ENCODE peak calls at places on chromosomes 2 and 18, in five cellular contexts. R is aorta; B is effector memory CD4-positive, alpha-beta T cell; W is stomach; N is ovary. M is an unnamed sample.

GRCh38 chr2:75525434-75526308 is 35.1 kb downstream of the EVA1A start:
- DNase-seq in B (no peak), N (no peak), W (no peak), R (no peak), M (no peak)

GRCh38 chr2:238240761-238241711 is 1.2 kb upstream of the HES6 start:
- DNase-seq in R (peak; percentile 87), B (no peak), W (peak; percentile 87), N (no peak), M (no peak)

GRCh38 chr2:221517362-221518121 is 54.6 kb downstream of the EPHA4 start:
- DNase-seq in B (peak; percentile 83), R (no peak), N (no peak), W (peak; percentile 48), M (peak; percentile 28)

GRCh38 chr2:190080527-190081049 is 18.1 kb upstream of the MSTN start:
- DNase-seq in W (no peak), R (no peak), N (no peak), B (no peak), M (no peak)

GRCh38 chr18:46332956-46333355 is 228.8 kb downstream of the HAUS1 start:
- DNase-seq in N (no peak), B (no peak), W (no peak), R (peak; percentile 62), M (no peak)

GRCh38 chr2:78541088-78541450 is 484.4 kb upstream of the REG3G start:
- DNase-seq in R (no peak), W (no peak), N (no peak), B (no peak), M (no peak)

GRCh38 chr2:137336067-137336466 is 570.7 kb downstream of the THSD7B start:
- DNase-seq in N (no peak), W (no peak), B (no peak), R (no peak), M (no peak)

GRCh38 chr2:220335591-220335915 is 708.1 kb downstream of the SLC4A3 start:
- DNase-seq in N (no peak), B (no peak), R (no peak), W (no peak), M (no peak)

GRCh38 chr18:52992041-52992440 is 652.0 kb downstream of the DCC start:
- DNase-seq in N (no peak), B (no peak), W (no peak), R (no peak), M (no peak)

GRCh38 chr18:22831441-22831904 is 101.7 kb upstream of the RBBP8 start:
- DNase-seq in R (no peak), N (no peak), W (no peak), B (no peak), M (no peak)

GRCh38 chr2:176385838-176386237 is 116.6 kb downstream of the MTX2 start:
- DNase-seq in W (no peak), R (no peak), N (no peak), B (no peak), M (no peak)

GRCh38 chr2:114527330-114527983 is 85.0 kb downstream of the DPP10 start:
- DNase-seq in R (no peak), B (no peak), N (no peak), W (no peak), M (no peak)

GRCh38 chr2:144456680-144457079 is 63.2 kb downstream of the ZEB2 start:
- DNase-seq in B (no peak), N (no peak), W (no peak), R (no peak), M (peak; percentile 64)

GRCh38 chr2:70010222-70011111 is 49.0 kb upstream of the ASPRV1 start:
- DNase-seq in B (no peak), W (peak; percentile 64), R (no peak), N (peak; percentile 12), M (no peak)

GRCh38 chr2:177332992-177333388 is 59.6 kb upstream of the AGPS start:
- DNase-seq in W (no peak), R (no peak), B (no peak), N (no peak), M (no peak)

GRCh38 chr2:233865838-233866237 is 2.3 kb downstream of the MSL3B start:
- DNase-seq in W (no peak), N (no peak), B (no peak), R (no peak), M (no peak)

GRCh38 chr2:147554708-147555107 is 290.1 kb upstream of the ACVR2A start:
- DNase-seq in N (no peak), R (no peak), W (no peak), B (no peak), M (no peak)

GRCh38 chr2:65404988-65405697 is 27.3 kb downstream of the SPRED2 start:
- DNase-seq in B (no peak), W (no peak), N (no peak), R (no peak), M (no peak)

GRCh38 chr2:113920996-113921395 is 31.1 kb downstream of the ACTR3 start:
- DNase-seq in B (no peak), R (no peak), N (no peak), W (no peak), M (no peak)

GRCh38 chr2:223051580-223052375 is at the start of gene KCNE4:
- DNase-seq in R (no peak), N (peak; percentile 68), W (peak; percentile 56), B (no peak), M (peak; percentile 60)

GRCh38 chr2:173472112-173472511 is 117.4 kb downstream of the CDCA7 start:
- DNase-seq in W (no peak), N (no peak), R (no peak), B (no peak), M (no peak)

GRCh38 chr18:56286775-56287174 is 351.6 kb downstream of the TXNL1 start:
- DNase-seq in W (no peak), R (no peak), B (no peak), N (no peak), M (no peak)

GRCh38 chr2:191650896-191651773 is 26.8 kb upstream of the NABP1 start:
- DNase-seq in R (no peak), N (no peak), B (no peak), W (no peak), M (no peak)

GRCh38 chr2:133407341-133407740 is 160.9 kb downstream of the NCKAP5 start:
- DNase-seq in R (no peak), B (no peak), N (no peak), W (no peak), M (no peak)

GRCh38 chr2:120390381-120391055 is 44.6 kb downstream of the INHBB start:
- DNase-seq in R (peak; percentile 51), W (peak; percentile 21), N (peak; percentile 9), B (no peak), M (peak; percentile 16)

GRCh38 chr18:78687736-78688135 is 291.9 kb upstream of the SALL3 start:
- DNase-seq in B (no peak), N (no peak), R (no peak), W (no peak), M (no peak)

GRCh38 chr2:222477962-222478608 is 53.7 kb downstream of the SGPP2 start:
- DNase-seq in N (no peak), W (no peak), R (no peak), B (no peak), M (no peak)

GRCh38 chr2:102310964-102311640 is at the start of gene IL1RL1:
- DNase-seq in W (no peak), N (no peak), B (no peak), R (no peak), M (no peak)

GRCh38 chr2:219868635-219869034 is 241.2 kb downstream of the SLC4A3 start:
- DNase-seq in B (no peak), R (no peak), N (no peak), W (no peak), M (no peak)

GRCh38 chr18:39702888-39703287 is 2137.3 kb upstream of the CELF4 start:
- DNase-seq in B (no peak), W (no peak), R (no peak), N (no peak), M (no peak)

GRCh38 chr18:3782901-3783300 is 332.9 kb downstream of the TGIF1 start:
- DNase-seq in N (no peak), W (no peak), R (no peak), B (no peak), M (no peak)

GRCh38 chr2:167925775-167926174 is 321.6 kb downstream of the STK39 start:
- DNase-seq in W (no peak), R (no peak), N (no peak), B (no peak), M (no peak)

GRCh38 chr2:232871835-232872736 is 2.0 kb downstream of the SNORC start:
- DNase-seq in N (no peak), R (no peak), W (no peak), B (no peak), M (peak; percentile 57)

DNA sequence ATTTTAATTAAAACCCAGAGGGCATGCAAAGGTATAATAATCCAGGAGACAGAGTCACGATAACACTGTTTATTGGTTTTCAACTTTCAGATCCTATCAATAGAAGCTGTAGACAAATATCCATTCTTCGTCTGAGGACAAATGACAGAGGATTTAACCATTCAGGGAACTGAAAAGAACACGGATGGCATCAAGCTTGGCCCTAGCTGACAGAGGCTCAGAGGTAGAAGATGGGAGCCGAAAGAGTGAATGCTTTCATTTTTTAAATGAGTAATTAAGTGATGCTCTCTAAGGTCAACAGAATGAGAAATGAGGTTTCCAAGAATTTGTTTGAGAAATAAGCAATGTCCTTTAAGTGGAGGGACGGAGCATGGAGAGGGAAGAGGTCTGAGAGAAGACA is 62.1 kb downstream of the BCL2 start:
- DNase-seq in R (no peak), B (no peak), W (no peak), N (no peak), M (no peak)
- H3K27ac ChIP-seq in R (no peak overlapping the region), B (no peak overlapping the region), W (no peak overlapping the region), N (no peak overlapping the region), M (no peak overlapping the region)

DNA sequence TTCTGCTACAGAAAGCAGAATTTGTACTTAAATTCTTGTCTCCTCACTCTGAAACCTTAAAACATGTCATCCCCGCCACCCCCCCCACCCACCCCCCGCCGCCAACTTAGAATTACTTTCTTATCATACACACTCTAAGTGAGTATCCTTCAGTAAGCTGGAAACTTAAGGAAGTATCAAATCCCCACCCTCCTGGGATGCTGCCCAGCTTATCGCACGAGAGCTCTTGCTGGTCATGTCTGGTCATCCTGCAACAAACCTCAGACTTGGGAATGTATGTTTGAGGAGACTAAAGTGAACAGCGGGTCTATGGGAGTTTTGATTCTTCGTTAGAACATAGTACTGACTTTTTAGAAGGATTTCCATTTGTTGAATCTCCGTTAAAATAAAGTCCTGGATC is 203.3 kb downstream of the PTGR3 start:
- DNase-seq in N (no peak), W (no peak), R (no peak), B (no peak), M (no peak)
- H3K4me3 ChIP-seq in N (no peak overlapping the region), W (no peak overlapping the region), R (no peak overlapping the region), B (no peak overlapping the region), M (no peak overlapping the region)

GRCh38 chr2:98614024-98614739 is 5.8 kb downstream of the UNC50 start:
- DNase-seq in N (no peak), W (no peak), B (no peak), R (no peak), M (no peak)
- H3K36me3 ChIP-seq in N (no peaks in the 10 kb centered on the region), W (peaks cover 88% of the 10 kb centered on the region), B (peaks cover 14% of the 10 kb centered on the region), R (peaks cover 8% of the 10 kb centered on the region), M (peaks cover 75% of the 10 kb centered on the region)

DNA sequence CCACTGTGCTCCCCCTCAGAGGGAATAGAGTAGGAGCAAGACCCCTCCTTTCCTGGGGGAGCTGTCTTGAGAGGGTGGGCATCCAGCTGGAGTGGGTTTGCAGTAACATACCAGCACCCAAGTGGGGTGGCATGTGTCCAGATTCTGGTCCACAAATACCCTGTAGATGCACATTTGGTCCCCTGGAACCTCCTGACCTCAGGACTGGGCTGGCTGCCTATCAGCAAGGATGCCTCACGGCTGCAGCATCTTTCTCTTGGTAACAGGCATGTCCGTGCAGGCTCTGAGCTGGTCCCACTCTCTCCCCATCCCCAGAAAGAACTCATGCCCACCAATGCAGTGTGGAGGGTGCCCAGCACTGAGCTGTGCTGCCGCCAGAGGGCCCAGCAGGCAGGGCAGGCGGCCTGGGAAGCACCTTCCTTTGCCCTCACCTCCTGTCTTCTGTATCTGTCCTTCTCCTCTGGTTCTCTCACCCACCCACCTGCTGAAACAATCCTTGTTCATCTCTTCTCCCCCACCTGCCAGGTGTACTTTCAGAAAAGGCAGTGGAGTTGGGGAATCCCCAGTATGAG is 47.4 kb downstream of the ITGB1BP1 start:
- DNase-seq in W (no peak), R (no peak), B (no peak), N (no peak), M (no peak)
- H3K27ac ChIP-seq in W (no peak overlapping the region), R (no peak overlapping the region), B (no peak overlapping the region), N (no peak overlapping the region), M (no peak overlapping the region)

M was measured in tibial artery.